ENCODE peak calls at places on chromosomes 7 and 10, in six cellular contexts. O is IMR-90, D is neuronal stem cell, J is H1, C is trophoblast cell, M is H9. W is an unnamed sample.

GRCh38 chr10:21445161-21445560 is 80.3 kb downstream of the SKIDA1 start:
- DNase-seq in O (no peak), D (no peak), J (no peak), C (no peak), M (no peak), W (no peak)

GRCh38 chr7:116249969-116250553 is 39.7 kb downstream of the TES start:
- DNase-seq in O (peak), D (no peak), J (no peak), C (peak), M (peak), W (peak)

GRCh38 chr7:132817844-132818427 is 241.7 kb upstream of the PLXNA4 start:
- DNase-seq in O (peak), D (no peak), J (no peak), C (no peak), M (no peak), W (peak)

GRCh38 chr10:132637477-132638129 is 100.0 kb downstream of the INPP5A start:
- DNase-seq in O (peak), D (peak), J (no peak), C (peak), M (peak), W (peak)

GRCh38 chr7:129707910-129708490 is 96.5 kb downstream of the NRF1 start:
- DNase-seq in O (no peak), D (no peak), J (no peak), C (no peak), M (no peak), W (no peak)

GRCh38 chr10:55631071-55631654 is 729.9 kb downstream of the ZWINT start:
- DNase-seq in O (no peak), D (peak), J (no peak), C (peak), M (peak), W (peak)

GRCh38 chr10:3668276-3668960 is 116.6 kb downstream of the KLF6 start:
- DNase-seq in O (peak), D (no peak), J (peak), C (peak), M (peak), W (peak)

GRCh38 chr10:110263164-110263563 is 41.6 kb downstream of the SMNDC1 start:
- DNase-seq in O (no peak), D (no peak), J (no peak), C (no peak), M (no peak), W (no peak)

GRCh38 chr10:11272915-11273389 is 255.3 kb downstream of the CELF2 start:
- DNase-seq in O (no peak), D (no peak), J (no peak), C (no peak), M (no peak), W (no peak)

GRCh38 chr7:20310963-20311742 is 19.5 kb upstream of the ITGB8 start:
- DNase-seq in O (peak), D (no peak), J (no peak), C (peak), M (no peak), W (peak)

GRCh38 chr10:486668-487067 is 202.8 kb downstream of the DIP2C start:
- DNase-seq in O (no peak), D (no peak), J (no peak), C (no peak), M (peak), W (no peak)

GRCh38 chr10:133261726-133262325 is 14.8 kb downstream of the ADAM8 start:
- DNase-seq in O (peak), D (no peak), J (no peak), C (peak), M (peak), W (peak)

GRCh38 chr10:129959544-129960492 is 4.3 kb downstream of the EBF3 start:
- DNase-seq in O (no peak), D (peak), J (no peak), C (no peak), M (no peak), W (no peak)

GRCh38 chr10:119283387-119283786 is 76.0 kb downstream of the GRK5 start:
- DNase-seq in O (no peak), D (no peak), J (no peak), C (no peak), M (no peak), W (no peak)

GRCh38 chr10:101779544-101780186 is 3.6 kb downstream of the NPM3 start:
- DNase-seq in O (peak), D (peak), J (no peak), C (peak), M (peak), W (peak)

GRCh38 chr10:78470267-78471103 is 436.8 kb downstream of the RPS24 start:
- DNase-seq in O (peak), D (no peak), J (no peak), C (no peak), M (no peak), W (no peak)

GRCh38 chr7:148924011-148924410 is 39.9 kb upstream of the EZH2 start:
- DNase-seq in O (no peak), D (no peak), J (no peak), C (no peak), M (no peak), W (no peak)

GRCh38 chr7:30139836-30140384 is 5.1 kb downstream of the MTURN start:
- DNase-seq in O (no peak), D (no peak), J (no peak), C (no peak), M (no peak), W (no peak)

GRCh38 chr10:3398825-3399646 is 226.5 kb upstream of the PITRM1 start:
- DNase-seq in O (no peak), D (no peak), J (no peak), C (peak), M (no peak), W (no peak)

GRCh38 chr10:123945506-123945905 is 53.9 kb upstream of the CPXM2 start:
- DNase-seq in O (peak), D (no peak), J (no peak), C (peak), M (peak), W (peak)

GRCh38 chr7:133265821-133266220 is 12.9 kb downstream of the EXOC4 start:
- DNase-seq in O (peak), D (no peak), J (no peak), C (no peak), M (no peak), W (no peak)

GRCh38 chr7:134920026-134920758 is 66.1 kb upstream of the AGBL3 start:
- DNase-seq in O (peak), D (no peak), J (no peak), C (peak), M (no peak), W (peak)

GRCh38 chr10:79940431-79940830 is 8.5 kb downstream of the SFTPD start:
- DNase-seq in O (no peak), D (no peak), J (no peak), C (no peak), M (no peak), W (no peak)

GRCh38 chr7:140489021-140489349 is 9.7 kb upstream of the MKRN1 start:
- DNase-seq in O (no peak), D (no peak), J (no peak), C (no peak), M (no peak), W (no peak)

GRCh38 chr10:15856328-15857000 is 3.8 kb downstream of the MINDY3 start:
- DNase-seq in O (no peak), D (no peak), J (no peak), C (peak), M (no peak), W (peak)

GRCh38 chr10:7306147-7306546 is 104.7 kb downstream of the SFMBT2 start:
- DNase-seq in O (peak), D (no peak), J (no peak), C (no peak), M (no peak), W (no peak)

GRCh38 chr10:37700886-37701780 is 156.3 kb downstream of the ZNF248 start:
- DNase-seq in O (no peak), D (no peak), J (no peak), C (no peak), M (no peak), W (no peak)

GRCh38 chr10:72171175-72171630 is 44.6 kb upstream of the ANAPC16 start:
- DNase-seq in O (peak), D (no peak), J (no peak), C (peak), M (no peak), W (peak)

GRCh38 chr10:22335204-22335956 is 9.9 kb upstream of the SPAG6 start:
- DNase-seq in O (peak), D (no peak), J (no peak), C (peak), M (peak), W (peak)

GRCh38 chr7:96327429-96327828 is 5.5 kb upstream of the SLC25A13 start:
- DNase-seq in O (no peak), D (no peak), J (no peak), C (no peak), M (no peak), W (no peak)

GRCh38 chr10:59830601-59831259 is 75.6 kb downstream of the CCDC6 start:
- DNase-seq in O (peak), D (peak), J (peak), C (peak), M (peak), W (peak)

GRCh38 chr10:7329219-7329618 is 81.6 kb downstream of the SFMBT2 start:
- DNase-seq in O (no peak), D (no peak), J (no peak), C (no peak), M (no peak), W (no peak)

GRCh38 chr10:78634389-78634815 is 434.4 kb upstream of the ZMIZ1 start:
- DNase-seq in O (peak), D (no peak), J (peak), C (peak), M (peak), W (peak)

GRCh38 chr7:48710995-48711394 is 213.4 kb upstream of the CDC14C start:
- DNase-seq in O (no peak), D (no peak), J (no peak), C (no peak), M (no peak), W (no peak)

GRCh38 chr10:125146791-125147604 is 13.4 kb downstream of the CTBP2 start:
- DNase-seq in O (peak), D (no peak), J (no peak), C (peak), M (peak), W (peak)

GRCh38 chr10:30116254-30116573 is 56.8 kb upstream of the JCAD start:
- DNase-seq in O (no peak), D (no peak), J (no peak), C (no peak), M (no peak), W (no peak)
- H3K14ac ChIP-seq in O (no peak), D (no peak), J (no peak), C (no peak), M (no peak), W (no peak)

DNA sequence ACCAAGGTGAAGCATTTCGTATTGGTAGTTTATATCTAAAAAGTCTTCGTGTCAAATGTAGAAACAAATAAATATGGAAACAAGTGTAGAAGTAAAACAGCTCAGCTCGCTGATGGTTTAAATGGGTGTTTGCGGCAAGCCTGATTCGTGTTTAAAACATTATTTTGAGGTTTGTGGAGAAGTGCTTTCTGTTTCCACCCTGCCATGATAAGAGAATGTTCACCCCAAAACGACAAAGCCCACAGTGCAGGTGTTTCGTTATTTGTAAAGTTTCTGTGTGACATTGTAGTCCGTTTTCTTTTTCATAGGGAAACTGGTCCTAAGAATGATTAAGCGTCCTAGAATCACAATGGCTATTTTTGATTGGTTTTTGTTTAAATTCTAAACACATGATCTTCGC is 316.2 kb upstream of the SHH start:
- DNase-seq in O (no peak), D (no peak), J (no peak), C (no peak), M (no peak), W (no peak)
- H3K14ac ChIP-seq in O (no peak), D (no peak), J (no peak), C (no peak), M (no peak), W (no peak)

DNA sequence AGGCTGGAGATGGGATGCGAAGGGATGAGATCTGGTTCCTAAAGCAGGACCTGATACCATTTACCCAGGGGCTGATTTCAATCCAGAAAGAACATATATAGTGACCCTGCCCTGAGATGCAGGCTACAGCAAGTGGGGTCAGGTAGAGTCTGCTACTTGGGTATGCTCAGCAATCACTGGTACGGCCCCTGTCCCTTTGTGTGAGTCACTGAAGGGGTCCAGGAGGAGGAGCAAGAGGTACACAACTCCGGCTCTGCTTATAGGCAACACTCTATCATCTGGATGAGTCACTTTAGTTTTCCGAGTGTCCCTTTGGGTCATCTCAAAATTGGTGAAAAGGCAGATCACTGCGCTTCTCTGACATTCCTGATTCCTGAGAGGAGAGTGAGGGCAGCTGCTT is 79.6 kb upstream of the SORCS1 start:
- DNase-seq in O (no peak), D (no peak), J (no peak), C (no peak), M (no peak), W (no peak)
- H3K14ac ChIP-seq in O (no peak), D (no peak), J (no peak), C (no peak), M (no peak), W (no peak)

GRCh38 chr7:90968871-90969270 is 295.4 kb upstream of the FZD1 start:
- DNase-seq in O (no peak), D (no peak), J (no peak), C (no peak), M (no peak), W (no peak)

GRCh38 chr7:90965211-90965610 is 299.0 kb upstream of the FZD1 start:
- DNase-seq in O (no peak), D (no peak), J (no peak), C (no peak), M (no peak), W (no peak)

GRCh38 chr7:90961037-90961725 is 303.1 kb upstream of the FZD1 start:
- DNase-seq in O (peak), D (no peak), J (no peak), C (no peak), M (no peak), W (no peak)

DNA sequence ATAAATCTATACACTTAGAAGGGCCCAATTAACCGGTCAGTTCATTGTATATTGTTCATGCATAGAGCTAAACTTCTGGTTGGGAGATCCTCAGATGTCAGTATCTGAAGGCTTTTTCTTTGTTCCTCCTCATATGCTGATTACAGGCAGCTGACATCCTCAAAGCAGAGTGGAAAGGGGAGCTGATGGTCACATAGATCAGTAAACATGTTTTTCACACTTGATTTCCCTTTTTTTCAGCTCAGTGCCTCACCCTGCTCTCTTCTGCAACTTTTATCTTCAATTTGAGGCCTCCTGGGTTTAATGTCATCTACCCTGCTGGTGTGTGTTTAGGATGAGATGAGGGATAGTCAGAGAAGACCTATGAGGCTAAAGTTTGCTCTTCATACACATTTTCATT is 297.9 kb upstream of the FZD1 start:
- DNase-seq in O (no peak), D (no peak), J (no peak), C (no peak), M (no peak), W (no peak)
- H3K14ac ChIP-seq in O (no peak), D (no peak), J (no peak), C (no peak), M (no peak), W (no peak)

DNA sequence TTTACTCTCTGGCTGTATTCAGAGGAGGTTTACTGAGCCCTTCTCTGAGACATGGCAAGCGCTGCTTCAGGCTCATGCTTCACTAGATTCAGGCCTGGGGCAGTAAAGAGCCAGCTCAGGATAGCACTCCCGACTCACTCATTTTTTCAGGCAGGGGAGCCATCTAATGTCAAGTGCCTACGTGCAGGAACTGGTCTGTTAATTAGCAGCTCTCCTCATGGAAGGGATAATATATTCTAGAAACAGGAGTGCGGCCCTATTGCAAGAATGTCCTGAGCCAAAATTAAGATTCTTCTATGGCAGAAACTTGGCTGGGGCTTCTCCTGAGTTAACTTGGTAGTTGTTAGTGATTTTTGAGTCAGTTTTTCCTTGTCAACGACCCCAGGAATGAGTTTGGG is 111.3 kb downstream of the EGFR start:
- DNase-seq in O (peak), D (no peak), J (no peak), C (peak), M (no peak), W (peak)
- H3K14ac ChIP-seq in O (peak), D (no peak), J (no peak), C (no peak), M (no peak), W (no peak)

GRCh38 chr7:121027761-121028681 is 39.5 kb downstream of the CPED1 start:
- DNase-seq in O (peak), D (no peak), J (no peak), C (peak), M (no peak), W (peak)
- H3K14ac ChIP-seq in O (peak), D (no peak), J (no peak), C (no peak), M (no peak), W (no peak)

GRCh38 chr10:51804861-51805260 is 105.5 kb upstream of the CSTF2T start:
- DNase-seq in O (peak), D (no peak), J (no peak), C (no peak), M (no peak), W (peak)

GRCh38 chr10:51806079-51806835 is 106.9 kb upstream of the CSTF2T start:
- DNase-seq in O (peak), D (no peak), J (no peak), C (no peak), M (no peak), W (no peak)

GRCh38 chr10:51808187-51808586 is 108.8 kb upstream of the CSTF2T start:
- DNase-seq in O (no peak), D (no peak), J (no peak), C (no peak), M (no peak), W (no peak)
- H3K14ac ChIP-seq in O (no peak), D (no peak), J (no peak), C (no peak), M (no peak), W (no peak)

DNA sequence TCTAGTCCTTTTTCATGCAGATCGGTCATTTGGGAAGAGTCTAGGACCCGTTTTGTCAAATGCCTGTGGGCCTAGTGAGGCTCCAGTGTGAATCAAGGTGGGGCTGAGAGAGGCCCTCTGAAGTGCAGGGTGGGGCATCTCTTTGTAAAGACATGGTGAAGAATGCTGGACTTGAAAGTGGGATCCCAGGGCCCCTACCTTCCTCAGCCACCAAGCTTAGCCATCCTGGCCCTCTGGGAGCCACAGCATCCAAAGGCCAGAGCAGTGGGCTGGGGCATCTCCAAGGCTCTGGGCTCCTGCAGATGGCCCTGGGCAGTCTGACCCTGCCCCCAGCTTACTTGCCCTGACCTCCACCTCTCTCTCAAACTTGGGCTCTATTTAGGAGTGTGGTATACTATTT is 78.5 kb downstream of the ADCY1 start:
- DNase-seq in O (no peak), D (no peak), J (no peak), C (no peak), M (no peak), W (no peak)
- H3K14ac ChIP-seq in O (no peak), D (no peak), J (no peak), C (no peak), M (no peak), W (no peak)

DNA sequence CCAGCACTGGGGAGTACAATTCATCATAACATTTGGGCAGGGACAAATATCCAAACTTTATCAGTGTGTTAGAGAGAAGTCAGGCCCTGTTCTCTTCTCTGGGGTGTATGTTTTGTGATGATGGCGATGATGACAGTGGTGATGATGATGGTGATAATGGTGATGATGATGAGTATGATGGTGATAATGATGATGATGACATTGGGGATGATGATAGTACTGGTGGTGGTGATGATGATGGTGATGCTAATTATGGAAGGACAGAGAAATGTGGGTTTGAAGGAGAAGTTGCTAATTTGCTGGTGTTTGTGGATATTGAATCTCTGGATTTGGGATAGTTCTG is 64.0 kb downstream of the CAMK1D start:
- DNase-seq in O (no peak), D (no peak), J (no peak), C (no peak), M (no peak), W (no peak)
- H3K14ac ChIP-seq in O (no peak), D (no peak), J (no peak), C (no peak), M (no peak), W (no peak)

GRCh38 chr7:157762824-157763223 is 426.0 kb downstream of the DNAJB6 start:
- DNase-seq in O (no peak), D (no peak), J (no peak), C (no peak), M (no peak), W (no peak)
- H3K14ac ChIP-seq in O (no peak), D (no peak), J (no peak), C (no peak), M (no peak), W (no peak)